ENCODE peak calls at places on chromosomes 13 and 19, in six cellular contexts. C is NCI-H226; H is RWPE1; J is activated CD4-positive, CD25-positive, alpha-beta regulatory T cell; S is posterior vena cava; M is tibial artery. E is an unnamed sample.

GRCh38 chr13:48184260-48184659 is 48.7 kb upstream of the ITM2B start:
- DNase-seq in C (no peak), H (no peak), J (no peak), S (no peak), M (no peak), E (no peak)

GRCh38 chr19:17553256-17553655 is 2.2 kb upstream of the COLGALT1 start:
- DNase-seq in C (peak; percentile 68), H (peak; percentile 41), J (no peak), S (peak; percentile 87), M (peak; percentile 76), E (no peak)

GRCh38 chr13:28408235-28408848 is 86.6 kb downstream of the FLT1 start:
- DNase-seq in C (no peak), H (no peak), J (no peak), S (no peak), M (peak; percentile 47), E (no peak)

GRCh38 chr19:48997972-48998371 is 4.3 kb downstream of the RUVBL2 start:
- DNase-seq in C (no peak), H (no peak), J (no peak), S (no peak), M (no peak), E (no peak)

GRCh38 chr13:114105351-114106225 is 26.8 kb downstream of the RASA3 start:
- DNase-seq in C (no peak), H (no peak), J (no peak), S (peak; percentile 79), M (peak; percentile 18), E (no peak)

GRCh38 chr13:25468330-25469178 is 96.8 kb downstream of the ATP8A2 start:
- DNase-seq in C (peak; percentile 23), H (peak; percentile 41), J (no peak), S (no peak), M (no peak), E (no peak)

GRCh38 chr19:44753619-44753931 is 5.1 kb downstream of the BCL3 start:
- DNase-seq in C (no peak), H (no peak), J (no peak), S (no peak), M (no peak), E (no peak)

GRCh38 chr19:10344780-10345179 is 5.4 kb upstream of the ICAM3 start:
- DNase-seq in C (no peak), H (no peak), J (no peak), S (no peak), M (no peak), E (no peak)

GRCh38 chr19:17681505-17682125 is 6.5 kb downstream of the UNC13A start:
- DNase-seq in C (peak; percentile 50), H (peak; percentile 38), J (no peak), S (no peak), M (no peak), E (no peak)

GRCh38 chr19:1675633-1676350 is 23.4 kb upstream of the TCF3 start:
- DNase-seq in C (no peak), H (no peak), J (no peak), S (no peak), M (no peak), E (no peak)

GRCh38 chr19:29858000-29858596 is 46.3 kb downstream of the CCNE1 start:
- DNase-seq in C (peak; percentile 8), H (no peak), J (no peak), S (peak; percentile 30), M (no peak), E (no peak)

GRCh38 chr19:27652281-27652680 is 1560.7 kb downstream of the UQCRFS1 start:
- DNase-seq in C (no peak), H (no peak), J (no peak), S (no peak), M (no peak), E (no peak)

GRCh38 chr13:105033999-105034398 is 1501.5 kb downstream of the EFNB2 start:
- DNase-seq in C (no peak), H (no peak), J (no peak), S (no peak), M (no peak), E (no peak)

GRCh38 chr13:61466280-61466679 is 50.6 kb upstream of the PCDH20 start:
- DNase-seq in C (no peak), H (no peak), J (no peak), S (no peak), M (no peak), E (no peak)

GRCh38 chr13:45194081-45194939 is 6.5 kb downstream of the KCTD4 start:
- DNase-seq in C (no peak), H (no peak), J (no peak), S (peak; percentile 88), M (no peak), E (no peak)

GRCh38 chr13:101691326-101691725 is 238.9 kb downstream of the ITGBL1 start:
- DNase-seq in C (no peak), H (no peak), J (no peak), S (no peak), M (no peak), E (no peak)

GRCh38 chr19:11479470-11480080 is 1.3 kb downstream of the ELAVL3 start:
- DNase-seq in C (no peak), H (peak; percentile 45), J (no peak), S (peak; percentile 81), M (no peak), E (no peak)

GRCh38 chr19:29211562-29212416 is 1.2 kb downstream of the UQCRFS1 start:
- DNase-seq in C (no peak), H (peak; percentile 13), J (no peak), S (no peak), M (no peak), E (no peak)

GRCh38 chr19:29420065-29420464 is 105.7 kb upstream of the VSTM2B start:
- DNase-seq in C (no peak), H (no peak), J (no peak), S (no peak), M (no peak), E (no peak)

GRCh38 chr13:39982745-39983144 is 327.3 kb downstream of the COG6 start:
- DNase-seq in C (no peak), H (no peak), J (no peak), S (no peak), M (no peak), E (no peak)

GRCh38 chr19:15337202-15337601 is 4.9 kb upstream of the BRD4 start:
- DNase-seq in C (no peak), H (no peak), J (no peak), S (no peak), M (peak; percentile 46), E (peak; percentile 30)

GRCh38 chr13:102191951-102192461 is 209.8 kb downstream of the FGF14 start:
- DNase-seq in C (peak; percentile 69), H (peak; percentile 71), J (no peak), S (peak; percentile 83), M (peak; percentile 33), E (no peak)

GRCh38 chr13:41505209-41505835 is 48.0 kb downstream of the RGCC start:
- DNase-seq in C (peak; percentile 58), H (no peak), J (no peak), S (no peak), M (no peak), E (no peak)

GRCh38 chr19:16661480-16662034 is 618 bp downstream of the TMEM38A start:
- DNase-seq in C (no peak), H (no peak), J (no peak), S (peak; percentile 80), M (peak; percentile 48), E (no peak)

GRCh38 chr19:40231544-40232424 is 5.3 kb upstream of the CCNP start:
- DNase-seq in C (no peak), H (no peak), J (no peak), S (no peak), M (no peak), E (no peak)

GRCh38 chr13:41263261-41263971 is at the start of gene MTRF1:
- DNase-seq in C (peak; percentile 71), H (peak; percentile 88), J (peak; percentile 47), S (peak; percentile 94), M (peak; percentile 75), E (peak; percentile 56)

GRCh38 chr19:54646331-54646841 is 16.1 kb downstream of the LILRB1 start:
- DNase-seq in C (no peak), H (no peak), J (no peak), S (peak; percentile 50), M (no peak), E (no peak)

GRCh38 chr13:48448285-48448962 is 35.5 kb upstream of the LPAR6 start:
- DNase-seq in C (peak; percentile 21), H (no peak), J (no peak), S (no peak), M (no peak), E (no peak)

GRCh38 chr19:39148939-39149529 is 23.4 kb downstream of the PAK4 start:
- DNase-seq in C (no peak), H (no peak), J (no peak), S (no peak), M (no peak), E (no peak)

E was measured in Panc1.